ENCODE peak calls at places on chromosomes 13 and 19, in six cellular contexts. Y is esophagus muscularis mucosa, S is IMR-90, Q is suprapubic skin, N is stomach, C is sigmoid colon. G is an unnamed sample.

GRCh38 chr13:110149036-110149435 is 157.9 kb downstream of the COL4A1 start:
- DNase-seq in Q (no peak), N (no peak), C (no peak), Y (no peak), S (no peak), G (peak; percentile 6)

GRCh38 chr13:113917096-113917495 is 53.2 kb upstream of the GAS6 start:
- DNase-seq in N (peak; percentile 11), S (no peak), Q (peak; percentile 70), C (no peak), Y (peak; percentile 75), G (no peak)

GRCh38 chr13:79386125-79386822 is 19.8 kb downstream of the RBM26 start:
- DNase-seq in N (no peak), S (no peak), Y (no peak), Q (no peak), C (no peak), G (no peak)

GRCh38 chr19:29549105-29550070 is 23.6 kb downstream of the VSTM2B start:
- DNase-seq in N (peak; percentile 18), Q (peak; percentile 78), Y (no peak), C (peak; percentile 34), S (no peak), G (peak; percentile 27)

GRCh38 chr13:68708336-68708908 is 1399.2 kb upstream of the ATXN8OS start:
- DNase-seq in Y (no peak), S (no peak), C (no peak), Q (no peak), N (no peak), G (peak; percentile 7)

GRCh38 chr13:32804673-32805260 is 211.5 kb upstream of the KL start:
- DNase-seq in C (no peak), Y (no peak), N (no peak), Q (no peak), S (peak; percentile 51), G (no peak)

GRCh38 chr13:103140001-103140671 is 73.9 kb upstream of the SLC10A2 start:
- DNase-seq in Q (no peak), Y (no peak), N (no peak), S (no peak), C (no peak), G (no peak)

GRCh38 chr13:27065582-27065981 is 106.0 kb downstream of the USP12 start:
- DNase-seq in N (no peak), S (no peak), C (no peak), Y (no peak), Q (no peak), G (no peak)

GRCh38 chr13:36454962-36455361 is 22.7 kb downstream of the CCNA1 start:
- DNase-seq in Y (no peak), Q (no peak), C (no peak), N (no peak), S (no peak), G (no peak)

GRCh38 chr19:38946229-38947010 is 15.7 kb downstream of the MRPS12 start:
- DNase-seq in C (no peak), Y (no peak), S (no peak), N (no peak), Q (no peak), G (no peak)

DNA sequence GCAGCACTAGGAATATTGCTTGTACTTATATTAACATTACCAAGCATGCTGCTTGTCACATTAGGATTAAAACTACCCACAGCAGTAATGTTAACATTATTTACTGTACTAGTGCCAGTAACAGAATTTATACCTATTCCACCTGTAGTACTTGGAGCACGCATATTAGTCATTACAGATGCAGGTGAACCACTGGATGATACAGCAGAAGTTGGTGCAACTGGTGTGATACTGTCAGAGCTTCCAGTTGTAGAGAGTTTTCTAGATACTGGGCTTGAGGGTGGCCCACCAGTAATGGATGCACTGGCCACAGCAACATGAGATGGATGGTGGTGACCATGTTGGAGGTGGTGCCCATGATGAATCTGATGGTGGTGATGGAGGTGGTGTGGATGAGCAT is 1.1 kb downstream of the TSC22D1 start:
- DNase-seq in Y (no peak), N (no peak), C (no peak), S (no peak), Q (no peak), G (no peak)
- H3K4me3 ChIP-seq in Y (peak overlapping the region; percentile 98), N (peak overlapping the region; percentile 95), C (no peak overlapping the region), S (peak overlapping the region; percentile 80), Q (peak overlapping the region; percentile 78), G (no peak overlapping the region)

GRCh38 chr19:13838943-13839192 is 38.1 kb upstream of the NANOS3 start:
- DNase-seq in Y (no peak), S (no peak), N (no peak), C (no peak), Q (no peak), G (no peak)
- TF ChIP-seq POLR2A in Y (peak; percentile 37), S (peak; percentile 90), N (no peak), C (no peak), Q (peak; percentile 67), G (peak; percentile 44)

GRCh38 chr19:58154287-58154678 is 3.7 kb upstream of the ZNF329 start:
- DNase-seq in N (peak; percentile 26), Q (no peak), C (peak; percentile 69), S (peak; percentile 24), Y (no peak), G (peak; percentile 37)

GRCh38 chr19:58150328-58150921 is at the start of gene ZNF329:
- DNase-seq in S (peak; percentile 76), C (peak; percentile 87), Q (peak; percentile 86), N (peak; percentile 85), Y (peak; percentile 95), G (peak; percentile 93)

GRCh38 chr19:58157045-58157728 is 6.6 kb upstream of the ZNF329 start:
- DNase-seq in C (no peak), S (no peak), Y (no peak), N (no peak), Q (no peak), G (no peak)

GRCh38 chr19:58154679-58155648 is 4.4 kb upstream of the ZNF329 start:
- DNase-seq in Y (peak; percentile 97), C (peak; percentile 97), Q (peak; percentile 97), N (peak; percentile 98), S (peak; percentile 91), G (peak; percentile 97)

DNA sequence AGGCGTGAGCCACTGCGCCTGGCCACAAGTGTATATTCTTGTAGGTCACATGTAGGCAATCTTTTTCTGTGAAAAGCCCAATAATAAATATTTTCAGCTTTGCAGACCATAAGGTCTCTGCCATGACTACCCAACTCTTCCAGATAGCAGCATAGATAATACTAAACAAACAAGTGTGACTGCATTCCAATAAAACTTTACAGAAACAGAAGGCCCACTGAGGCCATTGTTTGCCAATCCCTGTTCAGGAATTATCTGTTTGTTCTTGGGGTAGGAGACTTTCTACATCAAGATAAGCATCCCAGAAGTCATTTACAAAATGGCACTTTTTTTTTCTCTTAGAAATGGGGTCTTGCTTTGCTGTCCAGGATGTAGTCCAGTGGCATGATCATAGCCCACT is 2.8 kb upstream of the ZNF329 start:
- DNase-seq in S (no peak), C (no peak), N (no peak), Q (no peak), Y (no peak), G (no peak)
- H3K4me3 ChIP-seq in S (no peak overlapping the region), C (no peak overlapping the region), N (no peak overlapping the region), Q (no peak overlapping the region), Y (peak overlapping the region; percentile 98), G (no peak overlapping the region)

DNA sequence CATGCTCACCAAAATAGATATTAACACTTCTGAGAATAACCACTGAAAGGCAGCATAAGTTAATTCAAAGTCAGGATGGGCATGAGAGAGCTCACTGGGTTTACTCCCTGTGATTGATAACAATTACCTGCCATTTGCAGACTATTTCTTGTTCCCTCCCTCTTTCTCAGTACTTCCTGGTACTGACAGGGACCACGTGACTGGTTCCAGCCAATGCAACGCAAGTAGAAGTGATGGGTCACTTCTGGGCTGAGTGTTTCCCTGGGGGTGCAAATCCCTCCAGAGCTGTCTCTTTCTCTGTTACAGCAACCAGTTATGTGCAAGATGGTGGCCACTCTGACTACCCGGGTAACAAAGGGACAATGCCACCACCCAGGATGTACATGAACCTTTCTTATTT is 118.8 kb downstream of the EFNB2 start:
- DNase-seq in S (no peak), Y (no peak), N (no peak), C (no peak), Q (no peak), G (no peak)
- TF ChIP-seq POLR2A in S (no peak), Y (no peak), N (no peak), C (no peak), Q (no peak), G (no peak)

GRCh38 chr19:16098821-16099220 is 12.9 kb upstream of the RAB8A start:
- DNase-seq in Y (no peak), Q (no peak), N (no peak), C (no peak), S (no peak), G (no peak)
- H3K4me3 ChIP-seq in Y (no peak overlapping the region), Q (no peak overlapping the region), N (no peak overlapping the region), C (no peak overlapping the region), S (no peak overlapping the region), G (no peak overlapping the region)

GRCh38 chr13:86082116-86082515 is 282.9 kb upstream of the SLITRK6 start:
- DNase-seq in S (no peak), N (no peak), Q (no peak), Y (no peak), C (no peak), G (no peak)

GRCh38 chr13:86085890-86086289 is 286.7 kb upstream of the SLITRK6 start:
- DNase-seq in C (no peak), Q (no peak), N (no peak), Y (no peak), S (no peak), G (no peak)

GRCh38 chr13:86080340-86080995 is 281.2 kb upstream of the SLITRK6 start:
- DNase-seq in Q (no peak), S (no peak), C (no peak), Y (no peak), N (no peak), G (no peak)
- TF ChIP-seq POLR2A in Q (no peak), S (no peak), C (no peak), Y (no peak), N (no peak), G (no peak)

GRCh38 chr19:7636317-7636690 is 606 bp upstream of the STXBP2 start:
- DNase-seq in S (no peak), N (no peak), C (no peak), Q (no peak), Y (no peak), G (no peak)
- H3K4me3 ChIP-seq in S (no peak overlapping the region), N (peak overlapping the region; percentile 73), C (no peak overlapping the region), Q (peak overlapping the region; percentile 74), Y (peak overlapping the region; percentile 45), G (peak overlapping the region; percentile 79)

GRCh38 chr13:39881383-39881782 is 225.9 kb downstream of the COG6 start:
- DNase-seq in N (no peak), S (no peak), Q (no peak), C (no peak), Y (no peak), G (no peak)

GRCh38 chr13:39879286-39880035 is 224.0 kb downstream of the COG6 start:
- DNase-seq in C (no peak), Q (no peak), N (no peak), Y (no peak), S (no peak), G (no peak)

GRCh38 chr13:39886336-39886735 is 230.9 kb downstream of the COG6 start:
- DNase-seq in S (no peak), N (no peak), Q (no peak), Y (no peak), C (no peak), G (no peak)

GRCh38 chr13:39884166-39884565 is 228.7 kb downstream of the COG6 start:
- DNase-seq in C (no peak), S (no peak), Y (no peak), Q (no peak), N (no peak), G (no peak)

GRCh38 chr13:39881887-39882286 is 226.4 kb downstream of the COG6 start:
- DNase-seq in S (peak; percentile 47), Y (no peak), N (no peak), C (no peak), Q (no peak), G (no peak)
- TF ChIP-seq POLR2A in S (no peak), Y (no peak), N (no peak), C (no peak), Q (no peak), G (no peak)

GRCh38 chr13:31048521-31048920 is 113.2 kb downstream of the HSPH1 start:
- DNase-seq in Q (peak; percentile 0), N (no peak), C (no peak), S (no peak), Y (no peak), G (no peak)
- H3K4me3 ChIP-seq in Q (no peak overlapping the region), N (no peak overlapping the region), C (no peak overlapping the region), S (no peak overlapping the region), Y (no peak overlapping the region), G (no peak overlapping the region)